ENCODE peak calls at places on chromosomes 1 and 21, in seven cellular contexts. O is NCI-H524 treated with DMSO at 0.1 percent for 48 hours; V is activated gamma-delta T cell; X is ascending aorta; Y is hepatocyte; P is trophoblast cell; J is stimulated activated CD8-positive, alpha-beta memory T cell treated with anti-CD3 and anti-CD28 coated beads, Interleukin-7, amount 100 ng/mL, for 24 hours. S is an unnamed sample.

GRCh38 chr1:221729771-221730170 is 12.1 kb downstream of the DUSP10 start:
- DNase-seq in V (no peak), J (no peak), X (no peak), P (no peak), Y (no peak), O (no peak), S (no peak)

GRCh38 chr1:220528679-220529529 is 968 bp downstream of the MARK1 start:
- DNase-seq in P (peak; percentile 29), V (no peak), J (no peak), Y (peak; percentile 32), X (no peak), O (no peak), S (peak; percentile 48)

GRCh38 chr1:203905275-203905674 is 43.9 kb downstream of the SNRPE start:
- DNase-seq in Y (no peak), V (no peak), J (no peak), P (no peak), X (no peak), O (no peak), S (no peak)

GRCh38 chr1:40877681-40878080 is 15.5 kb upstream of the CITED4 start:
- DNase-seq in P (no peak), X (peak; percentile 94), J (no peak), V (no peak), Y (no peak), O (peak; percentile 66), S (no peak)

GRCh38 chr1:42177551-42177981 is 13.0 kb upstream of the GUCA2A start:
- DNase-seq in O (no peak), X (no peak), P (no peak), V (no peak), Y (peak; percentile 66), J (no peak), S (no peak)

GRCh38 chr1:92544756-92545165 is 58.0 kb upstream of the GFI1 start:
- DNase-seq in P (no peak), X (no peak), O (no peak), Y (no peak), J (no peak), V (no peak), S (no peak)

GRCh38 chr1:1554926-1555915 is 14.8 kb upstream of the TMEM240 start:
- DNase-seq in X (no peak), Y (peak; percentile 66), O (no peak), V (no peak), P (peak; percentile 43), J (no peak), S (no peak)

GRCh38 chr1:21524686-21525339 is 15.6 kb downstream of the ALPL start:
- DNase-seq in P (no peak), J (no peak), Y (no peak), X (no peak), V (no peak), O (no peak), S (no peak)

GRCh38 chr21:44255519-44255981 is 6.1 kb downstream of the DNMT3L start:
- DNase-seq in V (no peak), X (no peak), O (no peak), J (no peak), P (no peak), Y (peak; percentile 17), S (no peak)

GRCh38 chr1:149986486-149987296 is 23.8 kb downstream of the OTUD7B start:
- DNase-seq in Y (peak; percentile 28), X (no peak), V (no peak), P (peak; percentile 63), J (no peak), O (no peak), S (no peak)

GRCh38 chr1:232378266-232379041 is 251.5 kb downstream of the SIPA1L2 start:
- DNase-seq in J (no peak), P (no peak), Y (no peak), V (no peak), X (no peak), O (no peak), S (no peak)

GRCh38 chr1:110800079-110800478 is 72.9 kb upstream of the CD53 start:
- DNase-seq in Y (no peak), J (no peak), X (no peak), V (no peak), O (no peak), P (no peak), S (no peak)

GRCh38 chr1:205518616-205519540 is 14.4 kb downstream of the CDK18 start:
- DNase-seq in Y (no peak), O (no peak), X (no peak), P (no peak), V (no peak), J (no peak), S (no peak)

GRCh38 chr1:192401832-192402231 is 85.0 kb downstream of the RGS21 start:
- DNase-seq in O (no peak), P (peak; percentile 88), V (no peak), J (no peak), X (no peak), Y (no peak), S (no peak)

GRCh38 chr1:196608401-196609113 is at the start of gene KCNT2:
- DNase-seq in P (peak; percentile 6), V (no peak), Y (peak; percentile 84), X (peak; percentile 67), O (peak; percentile 81), J (no peak), S (peak; percentile 98)

GRCh38 chr1:202162049-202162417 is 1.6 kb upstream of the PTPN7 start:
- DNase-seq in O (no peak), Y (no peak), V (peak; percentile 24), P (no peak), J (no peak), X (no peak), S (no peak)

GRCh38 chr1:26530898-26531598 is 1.5 kb downstream of the RPS6KA1 start:
- DNase-seq in V (no peak), P (peak; percentile 46), X (no peak), Y (peak; percentile 92), O (no peak), J (no peak), S (peak; percentile 94)